ENCODE peak calls at places on chromosomes 3 and 15, in four cellular contexts. One of them, this sample, is unnamed.

GRCh38 chr15:41513282-41514227 is at the start of gene LTK:
- DNase-seq in neural progenitor cell: peak
- DNase-seq in cardiac muscle cell: no peak
- DNase-seq in suprapubic skin: no peak
- DNase-seq in this sample: peak

GRCh38 chr3:17356581-17356980 is 385.9 kb downstream of the TBC1D5 start:
- DNase-seq in neural progenitor cell: no peak
- DNase-seq in cardiac muscle cell: no peak
- DNase-seq in suprapubic skin: no peak
- DNase-seq in this sample: no peak

GRCh38 chr3:127729556-127730056 is 56.9 kb downstream of the ABTB1 start:
- DNase-seq in neural progenitor cell: no peak
- DNase-seq in cardiac muscle cell: peak
- DNase-seq in suprapubic skin: no peak
- DNase-seq in this sample: no peak

GRCh38 chr15:77988386-77989301 is 88.9 kb downstream of the TBC1D2B start:
- DNase-seq in neural progenitor cell: no peak
- DNase-seq in cardiac muscle cell: no peak
- DNase-seq in suprapubic skin: no peak
- DNase-seq in this sample: no peak

GRCh38 chr3:184236636-184237035 is 7.3 kb downstream of the VWA5B2 start:
- DNase-seq in neural progenitor cell: no peak
- DNase-seq in cardiac muscle cell: no peak
- DNase-seq in suprapubic skin: no peak
- DNase-seq in this sample: no peak

GRCh38 chr3:31776016-31776415 is 205.0 kb downstream of the OSBPL10 start:
- DNase-seq in neural progenitor cell: no peak
- DNase-seq in cardiac muscle cell: no peak
- DNase-seq in suprapubic skin: no peak
- DNase-seq in this sample: no peak

GRCh38 chr15:68821190-68821897 is 649 bp upstream of the ANP32A start:
- DNase-seq in neural progenitor cell: no peak
- DNase-seq in cardiac muscle cell: no peak
- DNase-seq in suprapubic skin: no peak
- DNase-seq in this sample: no peak

GRCh38 chr3:50050361-50050760 is 38.4 kb upstream of the RBM5 start:
- DNase-seq in neural progenitor cell: no peak
- DNase-seq in cardiac muscle cell: peak
- DNase-seq in suprapubic skin: no peak
- DNase-seq in this sample: no peak

GRCh38 chr3:9837701-9838582 is 5.9 kb downstream of the RPUSD3 start:
- DNase-seq in neural progenitor cell: no peak
- DNase-seq in cardiac muscle cell: peak
- DNase-seq in suprapubic skin: no peak
- DNase-seq in this sample: no peak

GRCh38 chr3:143158549-143158988 is 39.0 kb downstream of the CHST2 start:
- DNase-seq in neural progenitor cell: no peak
- DNase-seq in cardiac muscle cell: peak
- DNase-seq in suprapubic skin: no peak
- DNase-seq in this sample: no peak

GRCh38 chr3:143354342-143354741 is 234.8 kb downstream of the CHST2 start:
- DNase-seq in neural progenitor cell: no peak
- DNase-seq in cardiac muscle cell: no peak
- DNase-seq in suprapubic skin: no peak
- DNase-seq in this sample: no peak

GRCh38 chr3:157754415-157754814 is 251.2 kb upstream of the VEPH1 start:
- DNase-seq in neural progenitor cell: peak
- DNase-seq in cardiac muscle cell: no peak
- DNase-seq in suprapubic skin: no peak
- DNase-seq in this sample: no peak

GRCh38 chr15:96047255-96047931 is 283.1 kb upstream of the NR2F2 start:
- DNase-seq in neural progenitor cell: no peak
- DNase-seq in cardiac muscle cell: peak
- DNase-seq in suprapubic skin: no peak
- DNase-seq in this sample: no peak

GRCh38 chr3:144496116-144496835 is 524.7 kb downstream of the DIPK2A start:
- DNase-seq in neural progenitor cell: no peak
- DNase-seq in cardiac muscle cell: no peak
- DNase-seq in suprapubic skin: no peak
- DNase-seq in this sample: no peak

GRCh38 chr3:149845570-149846244 is 32.7 kb downstream of the RNF13 start:
- DNase-seq in neural progenitor cell: no peak
- DNase-seq in cardiac muscle cell: no peak
- DNase-seq in suprapubic skin: no peak
- DNase-seq in this sample: no peak

GRCh38 chr3:24661060-24661459 is 166.4 kb upstream of the THRB start:
- DNase-seq in neural progenitor cell: no peak
- DNase-seq in cardiac muscle cell: no peak
- DNase-seq in suprapubic skin: no peak
- DNase-seq in this sample: no peak

GRCh38 chr15:78850926-78851600 is 21.6 kb upstream of the MORF4L1 start:
- DNase-seq in neural progenitor cell: peak
- DNase-seq in cardiac muscle cell: no peak
- DNase-seq in suprapubic skin: no peak
- DNase-seq in this sample: no peak

GRCh38 chr15:70605606-70606410 is 157.6 kb downstream of the UACA start:
- DNase-seq in neural progenitor cell: peak
- DNase-seq in cardiac muscle cell: peak
- DNase-seq in suprapubic skin: no peak
- DNase-seq in this sample: no peak

GRCh38 chr3:126537730-126538281 is 13.9 kb downstream of the CHST13 start:
- DNase-seq in neural progenitor cell: no peak
- DNase-seq in cardiac muscle cell: no peak
- DNase-seq in suprapubic skin: peak
- DNase-seq in this sample: no peak

GRCh38 chr15:50675524-50676144 is 11.0 kb downstream of the TRPM7 start:
- DNase-seq in neural progenitor cell: no peak
- DNase-seq in cardiac muscle cell: peak
- DNase-seq in suprapubic skin: no peak
- DNase-seq in this sample: peak

GRCh38 chr15:92955706-92956105 is 55.6 kb downstream of the CHD2 start:
- DNase-seq in neural progenitor cell: no peak
- DNase-seq in cardiac muscle cell: no peak
- DNase-seq in suprapubic skin: no peak
- DNase-seq in this sample: no peak

GRCh38 chr3:138381950-138382715 is 33.8 kb downstream of the MRAS start:
- DNase-seq in neural progenitor cell: peak
- DNase-seq in cardiac muscle cell: peak
- DNase-seq in suprapubic skin: no peak
- DNase-seq in this sample: no peak

GRCh38 chr15:63532307-63532744 is 27.9 kb downstream of the USP3 start:
- DNase-seq in neural progenitor cell: no peak
- DNase-seq in cardiac muscle cell: peak
- DNase-seq in suprapubic skin: no peak
- DNase-seq in this sample: no peak

GRCh38 chr15:28944696-28945300 is 59.0 kb downstream of the APBA2 start:
- DNase-seq in neural progenitor cell: no peak
- DNase-seq in cardiac muscle cell: no peak
- DNase-seq in suprapubic skin: peak
- DNase-seq in this sample: no peak

GRCh38 chr3:40185029-40185695 is 124.3 kb upstream of the EIF1B start:
- DNase-seq in neural progenitor cell: no peak
- DNase-seq in cardiac muscle cell: no peak
- DNase-seq in suprapubic skin: no peak
- DNase-seq in this sample: no peak

GRCh38 chr3:45760878-45761711 is 35.2 kb downstream of the SLC6A20 start:
- DNase-seq in neural progenitor cell: peak
- DNase-seq in cardiac muscle cell: peak
- DNase-seq in suprapubic skin: peak
- DNase-seq in this sample: peak

GRCh38 chr3:79140718-79141117 is 627.1 kb downstream of the ROBO1 start:
- DNase-seq in neural progenitor cell: no peak
- DNase-seq in cardiac muscle cell: peak
- DNase-seq in suprapubic skin: no peak
- DNase-seq in this sample: no peak

GRCh38 chr3:31804251-31805051 is 176.6 kb downstream of the OSBPL10 start:
- DNase-seq in neural progenitor cell: no peak
- DNase-seq in cardiac muscle cell: no peak
- DNase-seq in suprapubic skin: no peak
- DNase-seq in this sample: no peak

GRCh38 chr15:94701281-94701985 is 470.1 kb downstream of the MCTP2 start:
- DNase-seq in neural progenitor cell: no peak
- DNase-seq in cardiac muscle cell: no peak
- DNase-seq in suprapubic skin: no peak
- DNase-seq in this sample: no peak

GRCh38 chr3:103991461-103992115 is 1375.1 kb upstream of the ALCAM start:
- DNase-seq in neural progenitor cell: peak
- DNase-seq in cardiac muscle cell: no peak
- DNase-seq in suprapubic skin: no peak
- DNase-seq in this sample: no peak

GRCh38 chr3:115279939-115280338 is 132.9 kb upstream of the ZBTB20 start:
- DNase-seq in neural progenitor cell: no peak
- DNase-seq in cardiac muscle cell: peak
- DNase-seq in suprapubic skin: no peak
- DNase-seq in this sample: no peak

GRCh38 chr3:120052685-120053084 is 41.6 kb downstream of the GSK3B start:
- DNase-seq in neural progenitor cell: no peak
- DNase-seq in cardiac muscle cell: no peak
- DNase-seq in suprapubic skin: no peak
- DNase-seq in this sample: no peak

GRCh38 chr3:151787626-151788025 is 26.3 kb upstream of the AADAC start:
- DNase-seq in neural progenitor cell: no peak
- DNase-seq in cardiac muscle cell: no peak
- DNase-seq in suprapubic skin: no peak
- DNase-seq in this sample: no peak

GRCh38 chr15:66101715-66102395 is 151.7 kb downstream of the MEGF11 start:
- DNase-seq in neural progenitor cell: peak
- DNase-seq in cardiac muscle cell: no peak
- DNase-seq in suprapubic skin: no peak
- DNase-seq in this sample: no peak

GRCh38 chr15:30984118-30984517 is 7.3 kb downstream of the MTMR10 start:
- DNase-seq in neural progenitor cell: no peak
- DNase-seq in cardiac muscle cell: no peak
- DNase-seq in suprapubic skin: no peak
- DNase-seq in this sample: no peak
- H3K27ac ChIP-seq in neural progenitor cell: no peak
- H3K27ac ChIP-seq in cardiac muscle cell: no peak
- H3K27ac ChIP-seq in suprapubic skin: no peak
- H3K27ac ChIP-seq in this sample: no peak

GRCh38 chr3:16286672-16287604 is 21.9 kb downstream of the OXNAD1 start:
- DNase-seq in neural progenitor cell: no peak
- DNase-seq in cardiac muscle cell: peak
- DNase-seq in suprapubic skin: no peak
- DNase-seq in this sample: no peak
- H3K27ac ChIP-seq in neural progenitor cell: no peak
- H3K27ac ChIP-seq in cardiac muscle cell: peak
- H3K27ac ChIP-seq in suprapubic skin: no peak
- H3K27ac ChIP-seq in this sample: peak

GRCh38 chr15:74226761-74227540 is 9.2 kb upstream of the CCDC33 start:
- DNase-seq in neural progenitor cell: no peak
- DNase-seq in cardiac muscle cell: no peak
- DNase-seq in suprapubic skin: no peak
- DNase-seq in this sample: no peak

GRCh38 chr15:74231475-74231874 is 4.7 kb upstream of the CCDC33 start:
- DNase-seq in neural progenitor cell: no peak
- DNase-seq in cardiac muscle cell: no peak
- DNase-seq in suprapubic skin: no peak
- DNase-seq in this sample: no peak

GRCh38 chr15:74227968-74228722 is 8.0 kb upstream of the CCDC33 start:
- DNase-seq in neural progenitor cell: no peak
- DNase-seq in cardiac muscle cell: peak
- DNase-seq in suprapubic skin: no peak
- DNase-seq in this sample: no peak

GRCh38 chr15:74229686-74230085 is 6.4 kb upstream of the CCDC33 start:
- DNase-seq in neural progenitor cell: no peak
- DNase-seq in cardiac muscle cell: no peak
- DNase-seq in suprapubic skin: no peak
- DNase-seq in this sample: no peak

DNA sequence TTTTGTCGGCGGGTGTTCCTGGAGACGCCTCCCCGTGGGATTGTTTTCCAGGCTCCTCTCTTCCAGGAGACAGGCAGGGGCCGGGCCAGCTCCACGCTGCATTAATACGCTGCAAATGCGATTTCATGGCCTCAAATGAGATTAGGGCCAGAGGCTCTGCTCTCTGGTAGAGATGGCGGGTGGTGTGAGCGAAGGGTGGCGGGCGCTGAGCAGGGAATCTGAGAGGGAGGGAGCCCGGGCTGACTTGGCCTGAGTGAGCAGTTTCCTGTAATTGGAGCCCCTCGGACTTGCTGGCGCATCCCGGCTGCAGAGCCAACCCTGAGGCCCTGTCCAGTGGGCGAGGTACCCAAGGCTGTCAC is 7.4 kb upstream of the CCDC33 start:
- DNase-seq in neural progenitor cell: peak
- DNase-seq in cardiac muscle cell: peak
- DNase-seq in suprapubic skin: no peak
- DNase-seq in this sample: no peak
- H3K27ac ChIP-seq in neural progenitor cell: no peak
- H3K27ac ChIP-seq in cardiac muscle cell: no peak
- H3K27ac ChIP-seq in suprapubic skin: no peak
- H3K27ac ChIP-seq in this sample: no peak

GRCh38 chr3:172585954-172586353 is 62.7 kb upstream of the TNFSF10 start:
- DNase-seq in neural progenitor cell: no peak
- DNase-seq in cardiac muscle cell: no peak
- DNase-seq in suprapubic skin: no peak
- DNase-seq in this sample: no peak
- H3K27ac ChIP-seq in neural progenitor cell: no peak
- H3K27ac ChIP-seq in cardiac muscle cell: no peak
- H3K27ac ChIP-seq in suprapubic skin: peak
- H3K27ac ChIP-seq in this sample: no peak